ENCODE peak calls at places on chromosomes 16 and 17, in seven cellular contexts. One of them, this sample, is unnamed.

GRCh38 chr16:4800290-4801041 is 2.0 kb downstream of the ROGDI start:
- DNase-seq in mucosa of descending colon: peak
- DNase-seq in AG04450: no peak
- DNase-seq in choroid plexus epithelial cell: no peak
- DNase-seq in astrocyte of the spinal cord: no peak
- DNase-seq in cardiac fibroblast: no peak
- DNase-seq in K562: peak
- DNase-seq in this sample: no peak

GRCh38 chr17:41486809-41487530 is 2.7 kb downstream of the KRT36 start:
- DNase-seq in mucosa of descending colon: peak
- DNase-seq in AG04450: no peak
- DNase-seq in choroid plexus epithelial cell: no peak
- DNase-seq in astrocyte of the spinal cord: no peak
- DNase-seq in cardiac fibroblast: no peak
- DNase-seq in K562: peak
- DNase-seq in this sample: no peak

GRCh38 chr17:46147167-46147749 is 46.0 kb downstream of the KANSL1 start:
- DNase-seq in mucosa of descending colon: no peak
- DNase-seq in AG04450: no peak
- DNase-seq in choroid plexus epithelial cell: no peak
- DNase-seq in astrocyte of the spinal cord: no peak
- DNase-seq in cardiac fibroblast: no peak
- DNase-seq in K562: no peak
- DNase-seq in this sample: no peak

GRCh38 chr16:89890200-89890599 is 16.8 kb downstream of the TCF25 start:
- DNase-seq in mucosa of descending colon: no peak
- DNase-seq in AG04450: no peak
- DNase-seq in choroid plexus epithelial cell: no peak
- DNase-seq in astrocyte of the spinal cord: no peak
- DNase-seq in cardiac fibroblast: no peak
- DNase-seq in K562: no peak
- DNase-seq in this sample: no peak

GRCh38 chr17:78884876-78885667 is 17.9 kb downstream of the CEP295NL start:
- DNase-seq in mucosa of descending colon: no peak
- DNase-seq in AG04450: no peak
- DNase-seq in choroid plexus epithelial cell: no peak
- DNase-seq in astrocyte of the spinal cord: no peak
- DNase-seq in cardiac fibroblast: no peak
- DNase-seq in K562: no peak
- DNase-seq in this sample: no peak

GRCh38 chr16:47162670-47163420 is 19.1 kb upstream of the NETO2 start:
- DNase-seq in mucosa of descending colon: no peak
- DNase-seq in AG04450: no peak
- DNase-seq in choroid plexus epithelial cell: no peak
- DNase-seq in astrocyte of the spinal cord: no peak
- DNase-seq in cardiac fibroblast: no peak
- DNase-seq in K562: no peak
- DNase-seq in this sample: no peak

GRCh38 chr16:81848306-81848853 is 69.3 kb downstream of the PLCG2 start:
- DNase-seq in mucosa of descending colon: no peak
- DNase-seq in AG04450: no peak
- DNase-seq in choroid plexus epithelial cell: no peak
- DNase-seq in astrocyte of the spinal cord: no peak
- DNase-seq in cardiac fibroblast: no peak
- DNase-seq in K562: no peak
- DNase-seq in this sample: no peak

GRCh38 chr16:58249780-58250478 is 44.9 kb downstream of the PRSS54 start:
- DNase-seq in mucosa of descending colon: peak
- DNase-seq in AG04450: no peak
- DNase-seq in choroid plexus epithelial cell: peak
- DNase-seq in astrocyte of the spinal cord: peak
- DNase-seq in cardiac fibroblast: peak
- DNase-seq in K562: peak
- DNase-seq in this sample: peak

GRCh38 chr16:24511801-24512200 is 27.6 kb upstream of the RBBP6 start:
- DNase-seq in mucosa of descending colon: no peak
- DNase-seq in AG04450: no peak
- DNase-seq in choroid plexus epithelial cell: no peak
- DNase-seq in astrocyte of the spinal cord: no peak
- DNase-seq in cardiac fibroblast: no peak
- DNase-seq in K562: no peak
- DNase-seq in this sample: no peak

GRCh38 chr17:19456016-19456927 is 45.2 kb downstream of the RNF112 start:
- DNase-seq in mucosa of descending colon: no peak
- DNase-seq in AG04450: no peak
- DNase-seq in choroid plexus epithelial cell: no peak
- DNase-seq in astrocyte of the spinal cord: no peak
- DNase-seq in cardiac fibroblast: no peak
- DNase-seq in K562: no peak
- DNase-seq in this sample: no peak

GRCh38 chr17:38605852-38606645 is at the start of gene SRCIN1:
- DNase-seq in mucosa of descending colon: peak
- DNase-seq in AG04450: no peak
- DNase-seq in choroid plexus epithelial cell: no peak
- DNase-seq in astrocyte of the spinal cord: no peak
- DNase-seq in cardiac fibroblast: no peak
- DNase-seq in K562: peak
- DNase-seq in this sample: peak

GRCh38 chr17:59260724-59261123 is 40.4 kb downstream of the GDPD1 start:
- DNase-seq in mucosa of descending colon: no peak
- DNase-seq in AG04450: no peak
- DNase-seq in choroid plexus epithelial cell: no peak
- DNase-seq in astrocyte of the spinal cord: no peak
- DNase-seq in cardiac fibroblast: no peak
- DNase-seq in K562: no peak
- DNase-seq in this sample: no peak

GRCh38 chr16:50308237-50308965 is 42.0 kb downstream of the ADCY7 start:
- DNase-seq in mucosa of descending colon: peak
- DNase-seq in AG04450: no peak
- DNase-seq in choroid plexus epithelial cell: no peak
- DNase-seq in astrocyte of the spinal cord: no peak
- DNase-seq in cardiac fibroblast: no peak
- DNase-seq in K562: no peak
- DNase-seq in this sample: no peak

GRCh38 chr17:47806026-47806912 is 15.3 kb downstream of the OSBPL7 start:
- DNase-seq in mucosa of descending colon: no peak
- DNase-seq in AG04450: no peak
- DNase-seq in choroid plexus epithelial cell: no peak
- DNase-seq in astrocyte of the spinal cord: no peak
- DNase-seq in cardiac fibroblast: no peak
- DNase-seq in K562: no peak
- DNase-seq in this sample: no peak

GRCh38 chr17:34673995-34674900 is 94.9 kb downstream of the TMEM132E start:
- DNase-seq in mucosa of descending colon: no peak
- DNase-seq in AG04450: no peak
- DNase-seq in choroid plexus epithelial cell: no peak
- DNase-seq in astrocyte of the spinal cord: no peak
- DNase-seq in cardiac fibroblast: no peak
- DNase-seq in K562: no peak
- DNase-seq in this sample: no peak

GRCh38 chr16:85234310-85235235 is 122.3 kb upstream of the CIBAR2 start:
- DNase-seq in mucosa of descending colon: peak
- DNase-seq in AG04450: peak
- DNase-seq in choroid plexus epithelial cell: peak
- DNase-seq in astrocyte of the spinal cord: peak
- DNase-seq in cardiac fibroblast: peak
- DNase-seq in K562: peak
- DNase-seq in this sample: peak

GRCh38 chr17:79811036-79811887 is 14.4 kb upstream of the CBX8 start:
- DNase-seq in mucosa of descending colon: peak
- DNase-seq in AG04450: no peak
- DNase-seq in choroid plexus epithelial cell: no peak
- DNase-seq in astrocyte of the spinal cord: no peak
- DNase-seq in cardiac fibroblast: no peak
- DNase-seq in K562: peak
- DNase-seq in this sample: peak

GRCh38 chr17:82804442-82805191 is 35.2 kb downstream of the ZNF750 start:
- DNase-seq in mucosa of descending colon: peak
- DNase-seq in AG04450: no peak
- DNase-seq in choroid plexus epithelial cell: peak
- DNase-seq in astrocyte of the spinal cord: peak
- DNase-seq in cardiac fibroblast: peak
- DNase-seq in K562: no peak
- DNase-seq in this sample: no peak

GRCh38 chr17:81991684-81992513 is 14.5 kb downstream of the ASPSCR1 start:
- DNase-seq in mucosa of descending colon: peak
- DNase-seq in AG04450: no peak
- DNase-seq in choroid plexus epithelial cell: peak
- DNase-seq in astrocyte of the spinal cord: peak
- DNase-seq in cardiac fibroblast: peak
- DNase-seq in K562: no peak
- DNase-seq in this sample: no peak

GRCh38 chr16:25009822-25010221 is 5.3 kb downstream of the ARHGAP17 start:
- DNase-seq in mucosa of descending colon: no peak
- DNase-seq in AG04450: no peak
- DNase-seq in choroid plexus epithelial cell: peak
- DNase-seq in astrocyte of the spinal cord: no peak
- DNase-seq in cardiac fibroblast: peak
- DNase-seq in K562: no peak
- DNase-seq in this sample: no peak

GRCh38 chr16:23119570-23119969 is 29.7 kb downstream of the USP31 start:
- DNase-seq in mucosa of descending colon: no peak
- DNase-seq in AG04450: no peak
- DNase-seq in choroid plexus epithelial cell: peak
- DNase-seq in astrocyte of the spinal cord: peak
- DNase-seq in cardiac fibroblast: peak
- DNase-seq in K562: no peak
- DNase-seq in this sample: no peak

GRCh38 chr17:27533874-27534815 is 77.9 kb downstream of the KSR1 start:
- DNase-seq in mucosa of descending colon: no peak
- DNase-seq in AG04450: peak
- DNase-seq in choroid plexus epithelial cell: peak
- DNase-seq in astrocyte of the spinal cord: peak
- DNase-seq in cardiac fibroblast: peak
- DNase-seq in K562: no peak
- DNase-seq in this sample: no peak

GRCh38 chr16:50598256-50598894 is 50.2 kb downstream of the NKD1 start:
- DNase-seq in mucosa of descending colon: no peak
- DNase-seq in AG04450: no peak
- DNase-seq in choroid plexus epithelial cell: no peak
- DNase-seq in astrocyte of the spinal cord: no peak
- DNase-seq in cardiac fibroblast: no peak
- DNase-seq in K562: no peak
- DNase-seq in this sample: no peak

GRCh38 chr16:84546669-84547538 is 42.4 kb upstream of the MEAK7 start:
- DNase-seq in mucosa of descending colon: peak
- DNase-seq in AG04450: no peak
- DNase-seq in choroid plexus epithelial cell: no peak
- DNase-seq in astrocyte of the spinal cord: no peak
- DNase-seq in cardiac fibroblast: no peak
- DNase-seq in K562: no peak
- DNase-seq in this sample: no peak

GRCh38 chr16:1150511-1150982 is 2.4 kb upstream of the CACNA1H start:
- DNase-seq in mucosa of descending colon: no peak
- DNase-seq in AG04450: no peak
- DNase-seq in choroid plexus epithelial cell: peak
- DNase-seq in astrocyte of the spinal cord: peak
- DNase-seq in cardiac fibroblast: no peak
- DNase-seq in K562: peak
- DNase-seq in this sample: no peak

GRCh38 chr17:19369846-19370492 is 7.4 kb upstream of the B9D1 start:
- DNase-seq in mucosa of descending colon: peak
- DNase-seq in AG04450: no peak
- DNase-seq in choroid plexus epithelial cell: no peak
- DNase-seq in astrocyte of the spinal cord: no peak
- DNase-seq in cardiac fibroblast: no peak
- DNase-seq in K562: no peak
- DNase-seq in this sample: no peak

GRCh38 chr16:75957870-75958269 is 231.6 kb upstream of the CPHXL start:
- DNase-seq in mucosa of descending colon: no peak
- DNase-seq in AG04450: no peak
- DNase-seq in choroid plexus epithelial cell: no peak
- DNase-seq in astrocyte of the spinal cord: no peak
- DNase-seq in cardiac fibroblast: no peak
- DNase-seq in K562: no peak
- DNase-seq in this sample: no peak

DNA sequence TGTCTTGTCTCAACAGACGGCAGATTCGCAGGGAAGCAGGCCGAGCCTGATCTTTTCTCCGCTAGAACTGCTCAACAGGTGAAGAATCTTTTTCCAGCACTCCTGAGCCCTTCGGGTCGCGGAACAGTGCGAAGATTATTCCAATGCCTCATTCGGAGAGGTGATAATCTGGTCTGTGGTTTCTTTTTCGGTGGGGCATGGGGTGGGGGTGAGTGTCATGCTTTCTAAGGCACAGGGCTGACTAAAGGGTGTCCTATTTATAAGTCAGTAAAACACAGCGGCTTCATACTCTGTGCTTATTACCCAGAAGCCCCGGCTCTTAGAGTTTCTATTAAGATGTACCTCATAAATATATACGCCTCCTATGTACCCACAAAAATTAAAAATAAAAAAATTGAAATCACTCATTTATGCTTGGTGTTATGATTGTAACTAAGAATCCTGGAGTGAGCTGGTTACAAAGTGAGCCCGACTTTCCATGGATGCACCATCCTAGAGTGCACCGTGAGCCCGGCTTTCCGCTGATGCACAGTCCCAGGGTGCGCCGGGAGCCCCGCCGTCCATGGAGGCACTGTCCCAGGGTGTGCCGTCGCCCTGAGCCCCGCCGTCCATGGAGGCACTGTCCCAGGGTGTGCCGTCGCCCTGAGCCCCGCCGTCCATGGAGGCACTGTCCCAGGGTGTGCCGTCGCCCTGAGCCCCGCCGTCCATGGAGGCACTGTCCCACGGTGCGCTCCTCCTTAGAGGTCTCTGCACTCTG is 164.9 kb downstream of the IRX3 start:
- DNase-seq in mucosa of descending colon: no peak
- DNase-seq in AG04450: no peak
- DNase-seq in choroid plexus epithelial cell: no peak
- DNase-seq in astrocyte of the spinal cord: no peak
- DNase-seq in cardiac fibroblast: no peak
- DNase-seq in K562: no peak
- DNase-seq in this sample: no peak
- TF ChIP-seq CTCF in mucosa of descending colon: no peak
- TF ChIP-seq CTCF in AG04450: no peak
- TF ChIP-seq CTCF in choroid plexus epithelial cell: no peak
- TF ChIP-seq CTCF in astrocyte of the spinal cord: no peak
- TF ChIP-seq CTCF in cardiac fibroblast: no peak
- TF ChIP-seq CTCF in K562: no peak
- TF ChIP-seq CTCF in this sample: no peak

GRCh38 chr16:22007509-22008214 is at the start of gene MOSMO:
- DNase-seq in mucosa of descending colon: peak
- DNase-seq in AG04450: no peak
- DNase-seq in choroid plexus epithelial cell: peak
- DNase-seq in astrocyte of the spinal cord: peak
- DNase-seq in cardiac fibroblast: peak
- DNase-seq in K562: peak
- DNase-seq in this sample: peak
- TF ChIP-seq CTCF in mucosa of descending colon: no peak
- TF ChIP-seq CTCF in AG04450: no peak
- TF ChIP-seq CTCF in choroid plexus epithelial cell: no peak
- TF ChIP-seq CTCF in astrocyte of the spinal cord: no peak
- TF ChIP-seq CTCF in cardiac fibroblast: no peak
- TF ChIP-seq CTCF in K562: no peak
- TF ChIP-seq CTCF in this sample: no peak

GRCh38 chr17:31068291-31068690 is 26.5 kb upstream of the NF1 start:
- DNase-seq in mucosa of descending colon: peak
- DNase-seq in AG04450: no peak
- DNase-seq in choroid plexus epithelial cell: peak
- DNase-seq in astrocyte of the spinal cord: no peak
- DNase-seq in cardiac fibroblast: peak
- DNase-seq in K562: peak
- DNase-seq in this sample: no peak
- TF ChIP-seq CTCF in mucosa of descending colon: no peak
- TF ChIP-seq CTCF in AG04450: peak
- TF ChIP-seq CTCF in choroid plexus epithelial cell: peak
- TF ChIP-seq CTCF in astrocyte of the spinal cord: peak
- TF ChIP-seq CTCF in cardiac fibroblast: peak
- TF ChIP-seq CTCF in K562: peak
- TF ChIP-seq CTCF in this sample: no peak

GRCh38 chr17:74780443-74781238 is 4.5 kb upstream of the NAT9 start:
- DNase-seq in mucosa of descending colon: no peak
- DNase-seq in AG04450: no peak
- DNase-seq in choroid plexus epithelial cell: peak
- DNase-seq in astrocyte of the spinal cord: peak
- DNase-seq in cardiac fibroblast: no peak
- DNase-seq in K562: peak
- DNase-seq in this sample: no peak
- TF ChIP-seq CTCF in mucosa of descending colon: no peak
- TF ChIP-seq CTCF in AG04450: no peak
- TF ChIP-seq CTCF in choroid plexus epithelial cell: peak
- TF ChIP-seq CTCF in astrocyte of the spinal cord: peak
- TF ChIP-seq CTCF in cardiac fibroblast: no peak
- TF ChIP-seq CTCF in K562: peak
- TF ChIP-seq CTCF in this sample: no peak